ENCODE peak calls at places on chromosomes 6 and 20, in five cellular contexts. One of them, this sample, is unnamed.

GRCh38 chr20:38626921-38627659 is 25.5 kb downstream of the ARHGAP40 start:
- DNase-seq in Right ventricle myocardium inferior: no peak
- DNase-seq in AG04449: no peak
- DNase-seq in dorsolateral prefrontal cortex: no peak
- DNase-seq in HFF-Myc: no peak
- DNase-seq in this sample: no peak

GRCh38 chr6:120938876-120939231 is 395.4 kb downstream of the TBC1D32 start:
- DNase-seq in HFF-Myc: no peak
- DNase-seq in Right ventricle myocardium inferior: no peak
- DNase-seq in dorsolateral prefrontal cortex: no peak
- DNase-seq in AG04449: no peak
- DNase-seq in this sample: no peak

GRCh38 chr6:164345856-164346496 is 931.5 kb downstream of the QKI start:
- DNase-seq in dorsolateral prefrontal cortex: no peak
- DNase-seq in Right ventricle myocardium inferior: no peak
- DNase-seq in HFF-Myc: no peak
- DNase-seq in AG04449: no peak
- DNase-seq in this sample: no peak

GRCh38 chr6:42038811-42039408 is 11.4 kb upstream of the TAF8 start:
- DNase-seq in dorsolateral prefrontal cortex: no peak
- DNase-seq in AG04449: peak
- DNase-seq in HFF-Myc: no peak
- DNase-seq in Right ventricle myocardium inferior: no peak
- DNase-seq in this sample: peak

GRCh38 chr20:4092136-4092479 is 76.8 kb upstream of the RNF24 start:
- DNase-seq in Right ventricle myocardium inferior: no peak
- DNase-seq in HFF-Myc: no peak
- DNase-seq in dorsolateral prefrontal cortex: no peak
- DNase-seq in AG04449: no peak
- DNase-seq in this sample: no peak

GRCh38 chr6:53432318-53433161 is 83.8 kb upstream of the ELOVL5 start:
- DNase-seq in HFF-Myc: no peak
- DNase-seq in dorsolateral prefrontal cortex: no peak
- DNase-seq in Right ventricle myocardium inferior: no peak
- DNase-seq in AG04449: no peak
- DNase-seq in this sample: peak

GRCh38 chr20:61254881-61255589 is 3.0 kb downstream of the CDH4 start:
- DNase-seq in dorsolateral prefrontal cortex: no peak
- DNase-seq in Right ventricle myocardium inferior: no peak
- DNase-seq in HFF-Myc: no peak
- DNase-seq in AG04449: no peak
- DNase-seq in this sample: no peak

GRCh38 chr20:38764563-38765355 is 16.5 kb downstream of the ACTR5 start:
- DNase-seq in dorsolateral prefrontal cortex: peak
- DNase-seq in AG04449: peak
- DNase-seq in Right ventricle myocardium inferior: no peak
- DNase-seq in HFF-Myc: peak
- DNase-seq in this sample: peak

GRCh38 chr6:3301506-3301905 is 42.8 kb downstream of the PSMG4 start:
- DNase-seq in Right ventricle myocardium inferior: no peak
- DNase-seq in AG04449: no peak
- DNase-seq in dorsolateral prefrontal cortex: peak
- DNase-seq in HFF-Myc: no peak
- DNase-seq in this sample: no peak

GRCh38 chr20:38649275-38649891 is 47.8 kb downstream of the ARHGAP40 start:
- DNase-seq in HFF-Myc: no peak
- DNase-seq in Right ventricle myocardium inferior: no peak
- DNase-seq in dorsolateral prefrontal cortex: no peak
- DNase-seq in AG04449: no peak
- DNase-seq in this sample: no peak

GRCh38 chr20:49608752-49609670 is 41.1 kb upstream of the PTGIS start:
- DNase-seq in Right ventricle myocardium inferior: peak
- DNase-seq in dorsolateral prefrontal cortex: peak
- DNase-seq in AG04449: no peak
- DNase-seq in HFF-Myc: no peak
- DNase-seq in this sample: no peak

GRCh38 chr20:24778585-24779031 is 170.5 kb upstream of the CST7 start:
- DNase-seq in dorsolateral prefrontal cortex: no peak
- DNase-seq in HFF-Myc: no peak
- DNase-seq in Right ventricle myocardium inferior: no peak
- DNase-seq in AG04449: no peak
- DNase-seq in this sample: no peak

GRCh38 chr6:6131492-6132109 is 124.9 kb upstream of the NRN1 start:
- DNase-seq in dorsolateral prefrontal cortex: no peak
- DNase-seq in Right ventricle myocardium inferior: no peak
- DNase-seq in HFF-Myc: no peak
- DNase-seq in AG04449: no peak
- DNase-seq in this sample: no peak

GRCh38 chr6:49556429-49556837 is 6.0 kb downstream of the C6orf141 start:
- DNase-seq in HFF-Myc: no peak
- DNase-seq in Right ventricle myocardium inferior: no peak
- DNase-seq in AG04449: no peak
- DNase-seq in dorsolateral prefrontal cortex: no peak
- DNase-seq in this sample: no peak

GRCh38 chr6:169989594-169989993 is 238.2 kb downstream of the ERMARD start:
- DNase-seq in dorsolateral prefrontal cortex: no peak
- DNase-seq in HFF-Myc: no peak
- DNase-seq in Right ventricle myocardium inferior: no peak
- DNase-seq in AG04449: no peak
- DNase-seq in this sample: no peak

GRCh38 chr6:32854376-32855178 is 585 bp downstream of the PSMB9 start:
- DNase-seq in Right ventricle myocardium inferior: peak
- DNase-seq in AG04449: no peak
- DNase-seq in HFF-Myc: no peak
- DNase-seq in dorsolateral prefrontal cortex: no peak
- DNase-seq in this sample: no peak

GRCh38 chr6:101876431-101876830 is 482.9 kb downstream of the GRIK2 start:
- DNase-seq in dorsolateral prefrontal cortex: no peak
- DNase-seq in Right ventricle myocardium inferior: no peak
- DNase-seq in AG04449: no peak
- DNase-seq in HFF-Myc: no peak
- DNase-seq in this sample: no peak

GRCh38 chr6:4899249-4899648 is 104.6 kb downstream of the RPP40 start:
- DNase-seq in HFF-Myc: no peak
- DNase-seq in dorsolateral prefrontal cortex: no peak
- DNase-seq in AG04449: no peak
- DNase-seq in Right ventricle myocardium inferior: no peak
- DNase-seq in this sample: no peak

GRCh38 chr6:69719602-69720193 is 77.1 kb downstream of the LMBRD1 start:
- DNase-seq in AG04449: no peak
- DNase-seq in dorsolateral prefrontal cortex: no peak
- DNase-seq in Right ventricle myocardium inferior: no peak
- DNase-seq in HFF-Myc: peak
- DNase-seq in this sample: no peak

GRCh38 chr20:43949741-43950618 is 35.3 kb downstream of the TOX2 start:
- DNase-seq in HFF-Myc: no peak
- DNase-seq in Right ventricle myocardium inferior: peak
- DNase-seq in dorsolateral prefrontal cortex: no peak
- DNase-seq in AG04449: no peak
- DNase-seq in this sample: no peak

GRCh38 chr6:144689503-144690040 is 404.4 kb downstream of the UTRN start:
- DNase-seq in dorsolateral prefrontal cortex: no peak
- DNase-seq in Right ventricle myocardium inferior: no peak
- DNase-seq in HFF-Myc: no peak
- DNase-seq in AG04449: no peak
- DNase-seq in this sample: no peak

GRCh38 chr6:151723152-151723551 is 84.3 kb upstream of the ESR1 start:
- DNase-seq in dorsolateral prefrontal cortex: no peak
- DNase-seq in Right ventricle myocardium inferior: no peak
- DNase-seq in HFF-Myc: no peak
- DNase-seq in AG04449: no peak
- DNase-seq in this sample: no peak

GRCh38 chr6:52571099-52571755 is 5.6 kb downstream of the TRAM2 start:
- DNase-seq in dorsolateral prefrontal cortex: no peak
- DNase-seq in AG04449: no peak
- DNase-seq in HFF-Myc: no peak
- DNase-seq in Right ventricle myocardium inferior: no peak
- DNase-seq in this sample: no peak

GRCh38 chr20:64261138-64261537 is 5.6 kb downstream of the PCMTD2 start:
- DNase-seq in Right ventricle myocardium inferior: peak
- DNase-seq in HFF-Myc: peak
- DNase-seq in dorsolateral prefrontal cortex: no peak
- DNase-seq in AG04449: peak
- DNase-seq in this sample: no peak

GRCh38 chr6:144036064-144036873 is 28.2 kb upstream of the PLAGL1 start:
- DNase-seq in dorsolateral prefrontal cortex: no peak
- DNase-seq in Right ventricle myocardium inferior: no peak
- DNase-seq in HFF-Myc: peak
- DNase-seq in AG04449: no peak
- DNase-seq in this sample: peak

GRCh38 chr6:140253096-140253495 is 878.6 kb upstream of the CITED2 start:
- DNase-seq in HFF-Myc: no peak
- DNase-seq in dorsolateral prefrontal cortex: no peak
- DNase-seq in Right ventricle myocardium inferior: no peak
- DNase-seq in AG04449: no peak
- DNase-seq in this sample: no peak

GRCh38 chr6:43724914-43725642 is 37.5 kb upstream of the MRPS18A start:
- DNase-seq in Right ventricle myocardium inferior: peak
- DNase-seq in dorsolateral prefrontal cortex: no peak
- DNase-seq in AG04449: no peak
- DNase-seq in HFF-Myc: peak
- DNase-seq in this sample: peak

GRCh38 chr6:161152904-161153662 is 120.8 kb downstream of the AGPAT4 start:
- DNase-seq in HFF-Myc: no peak
- DNase-seq in AG04449: no peak
- DNase-seq in dorsolateral prefrontal cortex: no peak
- DNase-seq in Right ventricle myocardium inferior: no peak
- DNase-seq in this sample: no peak

GRCh38 chr6:25342784-25343183 is 63.6 kb downstream of the CARMIL1 start:
- DNase-seq in Right ventricle myocardium inferior: no peak
- DNase-seq in HFF-Myc: no peak
- DNase-seq in AG04449: no peak
- DNase-seq in dorsolateral prefrontal cortex: no peak
- DNase-seq in this sample: peak

GRCh38 chr20:12965212-12965879 is 43.4 kb upstream of the SPTLC3 start:
- DNase-seq in AG04449: no peak
- DNase-seq in HFF-Myc: no peak
- DNase-seq in dorsolateral prefrontal cortex: no peak
- DNase-seq in Right ventricle myocardium inferior: no peak
- DNase-seq in this sample: no peak

GRCh38 chr20:16472045-16472872 is 101.0 kb downstream of the KIF16B start:
- DNase-seq in HFF-Myc: no peak
- DNase-seq in dorsolateral prefrontal cortex: no peak
- DNase-seq in Right ventricle myocardium inferior: no peak
- DNase-seq in AG04449: no peak
- DNase-seq in this sample: no peak

GRCh38 chr20:20527661-20528060 is 159.8 kb downstream of the INSM1 start:
- DNase-seq in AG04449: no peak
- DNase-seq in Right ventricle myocardium inferior: no peak
- DNase-seq in HFF-Myc: no peak
- DNase-seq in dorsolateral prefrontal cortex: no peak
- DNase-seq in this sample: no peak

GRCh38 chr20:44702776-44703175 is 12.4 kb upstream of the CCN5 start:
- DNase-seq in HFF-Myc: peak
- DNase-seq in dorsolateral prefrontal cortex: peak
- DNase-seq in Right ventricle myocardium inferior: peak
- DNase-seq in AG04449: no peak
- DNase-seq in this sample: peak

GRCh38 chr6:128161839-128162238 is 261.0 kb upstream of the THEMIS start:
- DNase-seq in Right ventricle myocardium inferior: no peak
- DNase-seq in dorsolateral prefrontal cortex: no peak
- DNase-seq in AG04449: no peak
- DNase-seq in HFF-Myc: no peak
- DNase-seq in this sample: no peak

GRCh38 chr6:87718662-87719433 is 16.8 kb upstream of the AKIRIN2 start:
- DNase-seq in Right ventricle myocardium inferior: no peak
- DNase-seq in dorsolateral prefrontal cortex: no peak
- DNase-seq in HFF-Myc: no peak
- DNase-seq in AG04449: no peak
- DNase-seq in this sample: no peak

GRCh38 chr6:111765681-111766523 is 107.3 kb downstream of the FYN start:
- DNase-seq in Right ventricle myocardium inferior: no peak
- DNase-seq in AG04449: peak
- DNase-seq in HFF-Myc: no peak
- DNase-seq in dorsolateral prefrontal cortex: no peak
- DNase-seq in this sample: no peak

GRCh38 chr6:15389079-15389758 is 143.3 kb downstream of the JARID2 start:
- DNase-seq in dorsolateral prefrontal cortex: no peak
- DNase-seq in HFF-Myc: no peak
- DNase-seq in Right ventricle myocardium inferior: no peak
- DNase-seq in AG04449: no peak
- DNase-seq in this sample: no peak

GRCh38 chr20:38692436-38693411 is 31.6 kb upstream of the SLC32A1 start:
- DNase-seq in AG04449: no peak
- DNase-seq in dorsolateral prefrontal cortex: no peak
- DNase-seq in Right ventricle myocardium inferior: no peak
- DNase-seq in HFF-Myc: peak
- DNase-seq in this sample: no peak

This sample was measured in AG09309.